ENCODE peak calls at places on chromosomes 12 and 14, in seven cellular contexts. P is mammary epithelial cell, M is A549, R is osteoblast, O is heart right ventricle, J is IMR-90, F is aorta. U is an unnamed sample.

GRCh38 chr12:31023271-31023724 is 50.4 kb upstream of the DDX11 start:
- DNase-seq in M (no peak), O (no peak), J (no peak), R (no peak), F (no peak), P (no peak), U (no peak)

GRCh38 chr12:117036046-117036445 is 63.2 kb downstream of the TESC start:
- DNase-seq in P (no peak), R (no peak), O (peak; percentile 51), J (no peak), F (peak; percentile 58), M (no peak), U (peak; percentile 52)

GRCh38 chr14:74567219-74567618 is 44.8 kb downstream of the LTBP2 start:
- DNase-seq in R (no peak), F (peak; percentile 74), J (no peak), O (no peak), P (no peak), M (no peak), U (no peak)

GRCh38 chr12:121953695-121954094 is 35.3 kb downstream of the CFAP251 start:
- DNase-seq in R (no peak), P (no peak), M (no peak), O (no peak), J (no peak), F (no peak), U (no peak)

GRCh38 chr12:25189656-25190055 is 5.3 kb downstream of the DNAI7 start:
- DNase-seq in P (no peak), O (no peak), R (no peak), J (peak; percentile 21), F (no peak), M (no peak), U (no peak)

GRCh38 chr12:4812621-4813327 is 92.6 kb downstream of the GALNT8 start:
- DNase-seq in M (no peak), R (no peak), F (no peak), P (no peak), O (no peak), J (no peak), U (no peak)

GRCh38 chr12:3259976-3260375 is 182.8 kb downstream of the TSPAN9 start:
- DNase-seq in O (no peak), P (no peak), J (no peak), F (no peak), R (no peak), M (no peak), U (no peak)

GRCh38 chr14:32560213-32560857 is 231.2 kb downstream of the AKAP6 start:
- DNase-seq in M (peak; percentile 53), R (peak; percentile 58), O (peak; percentile 55), P (peak; percentile 74), J (peak; percentile 82), F (no peak), U (no peak)

GRCh38 chr14:92198804-92199203 is 77.0 kb downstream of the CPSF2 start:
- DNase-seq in R (no peak), M (no peak), P (no peak), O (no peak), F (no peak), J (no peak), U (no peak)

DNA sequence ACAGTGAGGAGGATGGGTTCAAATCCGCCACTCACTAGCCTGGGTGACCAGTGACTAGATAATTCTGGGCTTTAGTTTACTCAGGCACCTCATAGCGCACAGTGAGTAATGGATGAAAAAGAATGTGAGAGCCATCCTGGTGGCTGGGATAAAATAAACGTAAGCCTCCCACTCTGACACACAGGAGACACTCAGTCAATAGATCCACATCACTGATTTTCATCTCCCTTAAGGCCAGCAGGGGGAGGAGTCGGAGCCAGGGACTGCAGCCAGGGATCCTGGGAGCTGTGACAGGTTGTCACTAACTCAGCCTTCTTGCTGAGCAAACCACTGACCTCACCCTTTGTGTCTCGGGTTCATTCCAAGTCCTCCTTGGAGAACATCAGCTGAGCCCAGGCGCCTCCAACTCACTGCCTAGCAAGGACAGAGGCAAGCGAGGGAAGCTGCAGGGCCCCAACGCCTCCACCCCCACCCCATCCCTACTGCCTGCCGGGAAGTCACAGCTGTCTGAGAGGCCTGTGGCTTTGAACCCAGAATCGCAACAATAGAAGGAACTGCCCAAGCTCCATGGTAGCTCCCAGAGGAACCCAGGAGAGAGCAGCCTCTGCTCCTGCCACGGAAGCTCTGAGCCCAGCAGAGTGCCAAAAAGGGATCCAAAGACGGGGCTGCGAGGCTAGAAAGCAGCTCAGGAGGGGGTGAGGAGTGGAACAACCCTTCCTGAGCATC is 30.7 kb downstream of the PXN start:
- DNase-seq in F (peak; percentile 92), J (peak; percentile 97), P (peak; percentile 86), R (peak; percentile 95), M (peak; percentile 94), O (peak; percentile 88), U (peak; percentile 96)
- H3K4me1 ChIP-seq in F (no peaks in the 10 kb centered on the region), J (peaks cover 70% of the 10 kb centered on the region), P (peaks cover 93% of the 10 kb centered on the region), R (peaks cover 88% of the 10 kb centered on the region), M (peaks cover 98% of the 10 kb centered on the region), O (peaks cover 100% of the 10 kb centered on the region), U (peaks cover 58% of the 10 kb centered on the region)

DNA sequence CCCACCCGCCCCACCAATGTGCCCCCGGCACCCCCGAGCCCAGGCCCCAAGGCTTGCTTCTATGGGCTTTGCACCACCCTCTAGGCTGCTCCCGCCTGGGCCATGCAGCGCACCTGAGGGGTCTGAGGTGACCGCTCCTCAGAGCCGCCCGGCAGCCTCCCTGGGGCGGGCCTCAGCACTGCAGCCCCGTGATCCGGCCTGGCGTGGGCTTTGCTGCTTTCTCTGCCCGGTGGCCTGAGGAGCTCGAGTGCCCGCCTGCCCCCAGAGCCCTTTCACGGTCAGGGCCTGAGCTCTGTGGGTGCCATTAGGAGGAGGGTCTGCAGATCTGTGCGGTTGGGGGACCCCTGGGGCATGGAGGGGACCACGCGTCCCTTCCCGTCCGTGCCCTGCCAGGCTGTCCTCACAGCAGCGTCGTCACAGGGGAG is 6.2 kb downstream of the MTA1 start:
- DNase-seq in F (no peak), M (no peak), O (no peak), R (peak; percentile 39), J (no peak), P (no peak), U (no peak)
- H3K4me1 ChIP-seq in F (no peaks in the 10 kb centered on the region), M (peaks cover 23% of the 10 kb centered on the region), O (peaks cover 41% of the 10 kb centered on the region), R (peaks cover 13% of the 10 kb centered on the region), J (peaks cover 9% of the 10 kb centered on the region), P (peaks cover 28% of the 10 kb centered on the region), U (no peaks in the 10 kb centered on the region)

DNA sequence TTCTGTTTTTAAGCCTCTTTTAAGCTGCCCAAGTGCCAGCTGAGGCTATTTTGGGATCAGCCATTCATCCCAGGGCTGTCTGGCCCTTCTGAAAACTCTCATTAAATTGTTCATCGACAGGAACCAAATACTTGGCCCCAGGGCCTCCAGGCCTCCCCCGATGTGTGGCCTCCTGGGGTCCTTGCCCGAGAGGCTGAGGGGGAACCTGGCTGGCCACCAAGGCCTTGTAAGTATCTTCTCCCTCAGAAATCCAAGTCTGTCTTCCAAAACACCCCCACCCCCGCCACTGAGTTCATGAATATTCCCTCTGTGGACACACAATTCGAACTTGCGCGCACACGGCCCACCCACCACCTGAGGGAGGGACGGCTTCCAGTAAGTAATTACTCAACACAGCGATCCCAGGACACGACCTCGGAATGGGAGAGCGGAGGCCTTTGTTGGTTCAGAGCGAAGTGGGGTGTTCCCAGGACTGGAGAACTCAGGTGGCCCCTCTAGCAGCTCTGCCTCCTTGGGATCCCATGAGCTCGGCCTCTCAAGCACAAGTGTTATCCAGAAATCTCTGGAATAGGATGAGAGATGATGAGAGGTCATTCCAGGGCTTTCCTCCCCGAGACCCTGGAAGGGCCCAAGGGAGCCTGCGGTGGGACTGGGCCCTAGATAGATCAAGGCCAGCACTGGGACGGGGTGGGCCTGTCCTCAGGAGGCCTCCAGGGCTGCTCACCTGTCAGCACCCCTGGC is 218.8 kb upstream of the RTL1 start:
- DNase-seq in P (no peak), J (no peak), F (no peak), R (peak; percentile 48), M (no peak), O (no peak), U (peak; percentile 59)
- H3K4me1 ChIP-seq in P (no peaks in the 10 kb centered on the region), J (no peaks in the 10 kb centered on the region), F (no peaks in the 10 kb centered on the region), R (peaks cover 6% of the 10 kb centered on the region), M (no peaks in the 10 kb centered on the region), O (no peaks in the 10 kb centered on the region), U (no peaks in the 10 kb centered on the region)

DNA sequence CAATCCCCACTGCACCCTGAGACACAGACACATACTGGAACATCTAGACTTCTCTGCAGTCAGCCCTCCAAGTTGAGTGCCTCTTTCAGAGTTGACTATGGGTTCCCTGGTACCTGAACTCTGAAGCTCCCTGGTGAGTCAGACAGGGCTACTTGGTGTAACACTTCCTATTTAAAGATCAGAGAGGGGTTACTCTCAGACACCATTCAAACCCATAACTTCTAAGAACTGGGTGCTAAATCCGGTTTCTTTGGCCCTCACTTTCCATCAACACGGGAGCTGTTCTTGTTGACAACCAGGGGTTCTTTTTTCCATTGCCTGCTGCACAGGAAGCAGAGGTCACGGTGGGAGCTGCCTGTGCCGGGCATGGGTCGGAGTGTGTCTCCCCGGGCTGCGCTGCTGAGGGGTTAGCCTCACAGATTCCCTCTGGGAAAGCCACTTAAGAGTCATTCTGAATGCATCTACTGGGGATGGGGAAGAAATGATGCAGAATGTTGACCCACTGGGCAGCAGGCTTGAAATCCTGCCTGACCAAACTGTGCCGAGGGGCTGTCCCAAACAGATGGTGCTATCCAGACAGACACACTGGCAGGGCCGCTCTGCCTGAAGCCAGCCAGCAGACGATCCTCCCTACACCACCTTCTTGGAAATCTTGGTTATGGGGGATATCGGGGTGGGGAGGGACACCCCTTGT is 74.1 kb downstream of the PITPNM2 start:
- DNase-seq in P (peak; percentile 37), M (no peak), R (peak; percentile 82), J (no peak), F (no peak), O (no peak), U (no peak)
- H3K4me1 ChIP-seq in P (peaks cover 6% of the 10 kb centered on the region), M (peaks cover 18% of the 10 kb centered on the region), R (no peaks in the 10 kb centered on the region), J (peaks cover 6% of the 10 kb centered on the region), F (no peaks in the 10 kb centered on the region), O (peaks cover 77% of the 10 kb centered on the region), U (peaks cover 6% of the 10 kb centered on the region)

GRCh38 chr12:113069751-113070116 is 13.2 kb downstream of the DTX1 start:
- DNase-seq in J (no peak), M (no peak), F (no peak), P (no peak), R (peak; percentile 58), O (no peak), U (no peak)
- H3K4me1 ChIP-seq in J (no peaks in the 10 kb centered on the region), M (peaks cover 8% of the 10 kb centered on the region), F (no peaks in the 10 kb centered on the region), P (no peaks in the 10 kb centered on the region), R (no peaks in the 10 kb centered on the region), O (peaks cover 22% of the 10 kb centered on the region), U (no peaks in the 10 kb centered on the region)

DNA sequence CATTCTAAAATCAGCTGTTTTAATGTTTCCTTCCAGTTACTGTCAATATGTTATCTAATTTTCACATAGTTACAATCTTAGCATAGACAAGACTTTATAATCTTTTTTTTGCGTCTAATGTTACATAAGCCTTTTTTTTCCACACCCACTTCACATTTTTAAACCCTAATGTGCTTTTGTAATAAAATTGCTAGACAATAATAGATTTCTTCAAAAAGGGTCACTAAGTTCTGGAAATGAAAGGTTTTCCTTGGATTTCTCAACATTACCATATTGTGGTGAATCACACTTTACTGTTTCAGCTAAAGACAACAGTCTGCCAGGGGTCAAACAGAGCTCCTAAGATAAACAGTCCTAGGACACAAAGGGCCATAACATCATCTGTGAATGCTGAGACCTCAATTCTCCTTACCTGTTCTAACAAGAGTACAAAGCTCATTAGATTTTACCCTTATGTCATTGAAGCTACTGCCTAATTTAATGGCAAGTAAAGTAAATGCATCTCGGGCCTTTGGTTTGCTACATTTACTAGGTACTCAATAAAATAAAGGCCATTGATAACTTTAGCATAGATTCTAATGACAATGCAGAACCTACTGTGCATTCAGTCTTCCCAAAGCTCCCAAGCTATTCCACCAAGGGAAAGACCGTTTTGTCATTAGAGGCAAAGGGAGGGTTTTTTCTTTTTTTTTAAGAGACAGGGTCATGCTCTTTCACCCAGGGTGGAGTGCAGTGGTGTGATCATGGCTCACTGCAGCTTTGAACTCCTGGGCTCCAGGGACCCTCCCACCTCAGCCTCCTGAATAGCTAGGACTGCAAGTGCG is 111.2 kb upstream of the SLC38A2 start:
- DNase-seq in O (no peak), J (peak; percentile 59), M (no peak), F (no peak), P (no peak), R (peak; percentile 5), U (no peak)
- H3K4me1 ChIP-seq in O (peaks cover 10% of the 10 kb centered on the region), J (no peaks in the 10 kb centered on the region), M (peaks cover 27% of the 10 kb centered on the region), F (no peaks in the 10 kb centered on the region), P (peaks cover 15% of the 10 kb centered on the region), R (peaks cover 8% of the 10 kb centered on the region), U (no peaks in the 10 kb centered on the region)

U was measured in kidney.